ENCODE peak calls at places on chromosomes 12 and 14, in seven cellular contexts. K is left ventricle myocardium inferior, U is stomach, C is astrocyte of the spinal cord, Z is neural crest cell, N is WTC11, Q is nephron progenitor cell. J is an unnamed sample.
A peak's percentile ranks its signal among the peaks of the same experiment; 100 is the strongest.

GRCh38 chr12:57047981-57048380 is 1.9 kb downstream of the MYO1A start:
- DNase-seq in K (no peak), U (no peak), C (no peak), Z (no peak), N (no peak), Q (no peak), J (no peak)

GRCh38 chr12:120736404-120737331 is 11.0 kb downstream of the ACADS start:
- DNase-seq in K (no peak), U (no peak), C (no peak), Z (no peak), N (no peak), Q (no peak), J (no peak)

GRCh38 chr12:43964966-43965365 is 129.1 kb downstream of the TMEM117 start:
- DNase-seq in K (no peak), U (no peak), C (peak; percentile 58), Z (no peak), N (no peak), Q (no peak), J (no peak)

GRCh38 chr12:45934956-45935355 is 55.4 kb downstream of the SCAF11 start:
- DNase-seq in K (no peak), U (no peak), C (no peak), Z (no peak), N (no peak), Q (no peak), J (no peak)

GRCh38 chr14:91277546-91278382 is 33.3 kb upstream of the GPR68 start:
- DNase-seq in K (no peak), U (no peak), C (no peak), Z (no peak), N (no peak), Q (no peak), J (no peak)

GRCh38 chr12:68222336-68222735 is 3.3 kb downstream of the IL26 start:
- DNase-seq in K (no peak), U (no peak), C (no peak), Z (no peak), N (no peak), Q (no peak), J (no peak)

GRCh38 chr14:51545396-51545795 is 106.3 kb upstream of the FRMD6 start:
- DNase-seq in K (no peak), U (no peak), C (no peak), Z (no peak), N (no peak), Q (no peak), J (no peak)

GRCh38 chr14:94485944-94486841 is 10.2 kb upstream of the SERPINA9 start:
- DNase-seq in K (peak; percentile 27), U (peak; percentile 62), C (peak; percentile 50), Z (peak; percentile 81), N (peak; percentile 83), Q (peak; percentile 84), J (peak; percentile 66)

GRCh38 chr12:26701604-26702215 is 131.3 kb downstream of the ITPR2 start:
- DNase-seq in K (no peak), U (no peak), C (peak; percentile 68), Z (no peak), N (no peak), Q (no peak), J (no peak)

GRCh38 chr12:119274636-119275065 is 59.9 kb upstream of the CCDC60 start:
- DNase-seq in K (no peak), U (no peak), C (no peak), Z (no peak), N (peak; percentile 26), Q (no peak), J (no peak)

GRCh38 chr12:129162805-129163204 is 309.5 kb downstream of the GLT1D1 start:
- DNase-seq in K (no peak), U (no peak), C (no peak), Z (no peak), N (no peak), Q (no peak), J (no peak)
- TF ChIP-seq CTCF in K (no peak), U (no peak), C (no peak), Z (no peak), N (no peak), Q (no peak), J (no peak)

GRCh38 chr14:21191809-21192446 is 36.1 kb upstream of the OR5AU1 start:
- DNase-seq in K (peak; percentile 76), U (peak; percentile 79), C (no peak), Z (peak; percentile 67), N (peak; percentile 91), Q (peak; percentile 80), J (peak; percentile 85)

GRCh38 chr14:21194597-21194996 is 38.7 kb upstream of the OR5AU1 start:
- DNase-seq in K (no peak), U (no peak), C (no peak), Z (no peak), N (no peak), Q (no peak), J (no peak)

GRCh38 chr14:21191261-21191808 is 35.5 kb upstream of the OR5AU1 start:
- DNase-seq in K (no peak), U (no peak), C (no peak), Z (no peak), N (no peak), Q (no peak), J (no peak)

GRCh38 chr14:21192447-21192822 is 36.6 kb upstream of the OR5AU1 start:
- DNase-seq in K (no peak), U (no peak), C (no peak), Z (no peak), N (no peak), Q (no peak), J (no peak)

GRCh38 chr14:21192875-21193535 is 37.1 kb upstream of the OR5AU1 start:
- DNase-seq in K (no peak), U (no peak), C (no peak), Z (no peak), N (no peak), Q (no peak), J (no peak)
- TF ChIP-seq CTCF in K (no peak), U (no peak), C (no peak), Z (no peak), N (no peak), Q (no peak), J (no peak)

DNA sequence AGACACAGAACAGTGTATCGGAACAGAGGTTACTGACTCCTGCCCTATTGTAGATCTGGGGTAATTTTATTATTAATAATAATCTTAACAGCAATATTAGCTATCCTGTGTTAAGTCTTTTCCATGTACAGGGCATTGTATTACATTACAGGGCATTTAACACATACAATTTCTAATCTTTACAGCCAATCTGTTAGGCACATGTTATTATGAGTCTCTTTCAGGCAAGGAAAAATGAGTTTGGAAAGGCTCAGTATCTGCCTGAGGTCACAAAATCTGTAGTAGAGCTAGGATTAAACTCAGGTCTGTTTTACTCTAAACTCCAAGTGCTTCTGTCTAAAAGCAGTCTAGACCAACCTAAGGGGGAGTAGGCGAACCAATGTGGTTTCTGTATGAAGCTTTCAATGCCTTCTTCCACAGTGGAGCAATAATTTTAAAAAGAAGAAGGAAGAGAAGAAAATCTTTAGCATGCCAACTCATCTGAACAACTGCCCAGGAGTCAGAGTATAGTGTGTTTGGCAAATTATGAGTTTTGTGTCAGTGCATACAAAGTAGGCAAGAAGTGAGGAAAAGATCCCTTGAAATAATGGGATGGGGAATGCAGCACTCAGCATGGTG is 192.6 kb downstream of the CHST11 start:
- DNase-seq in K (no peak), U (no peak), C (no peak), Z (no peak), N (no peak), Q (no peak), J (no peak)
- TF ChIP-seq CTCF in K (no peak), U (no peak), C (no peak), Z (no peak), N (no peak), Q (no peak), J (no peak)

GRCh38 chr14:31935406-31935805 is 141.7 kb upstream of the ARHGAP5 start:
- DNase-seq in K (no peak), U (no peak), C (no peak), Z (no peak), N (no peak), Q (no peak), J (no peak)
- TF ChIP-seq CTCF in K (no peak), U (no peak), C (no peak), Z (no peak), N (no peak), Q (no peak), J (no peak)

GRCh38 chr14:26163761-26164160 is 434.1 kb downstream of the NOVA1 start:
- DNase-seq in K (no peak), U (no peak), C (peak; percentile 36), Z (no peak), N (no peak), Q (no peak), J (no peak)
- TF ChIP-seq CTCF in K (peak; percentile 19), U (no peak), C (peak; percentile 62), Z (peak; percentile 65), N (peak; percentile 15), Q (peak; percentile 45), J (peak; percentile 40)

DNA sequence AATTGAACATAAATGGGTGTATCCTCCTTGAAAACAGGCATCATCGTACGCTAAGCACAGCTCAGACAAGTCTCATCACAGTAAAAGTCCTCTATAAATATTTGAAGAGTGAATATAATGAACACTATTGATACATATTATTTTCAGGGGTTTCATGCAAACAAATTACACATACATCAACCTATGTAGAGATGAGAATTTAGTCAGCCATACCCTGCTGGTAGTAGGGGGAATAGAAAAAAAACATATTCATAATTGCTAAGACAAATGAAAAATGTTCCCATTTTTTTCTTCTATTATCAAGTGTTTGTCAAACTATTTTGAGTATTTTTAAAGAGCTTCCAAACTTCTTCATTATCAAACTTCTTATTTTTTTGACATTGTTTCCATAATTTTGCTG is 205.6 kb upstream of the SOX5 start:
- DNase-seq in K (no peak), U (no peak), C (no peak), Z (no peak), N (no peak), Q (no peak), J (no peak)
- TF ChIP-seq CTCF in K (no peak), U (no peak), C (no peak), Z (peak; percentile 42), N (no peak), Q (no peak), J (no peak)

J was measured in Peyer's patch.